ENCODE peak calls at places on chromosome 20, in six cellular contexts. One of them, this sample, is unnamed. For H3K4me1, the result is how much of the 10 kb centered on the place peaks cover.

GRCh38 chr20:57399587-57400261 is 8.5 kb downstream of the RBM38 start:
- DNase-seq in stomach: peak
- DNase-seq in A549: no peak
- DNase-seq in heart left ventricle: peak
- DNase-seq in GM12878: peak
- DNase-seq in breast epithelium: no peak
- DNase-seq in this sample: peak

GRCh38 chr20:2468581-2469407 is 1.8 kb downstream of the SNRPB start:
- DNase-seq in stomach: no peak
- DNase-seq in A549: no peak
- DNase-seq in heart left ventricle: no peak
- DNase-seq in GM12878: no peak
- DNase-seq in breast epithelium: no peak
- DNase-seq in this sample: no peak

GRCh38 chr20:59222982-59223610 is 59.5 kb downstream of the ZNF831 start:
- DNase-seq in stomach: no peak
- DNase-seq in A549: peak
- DNase-seq in heart left ventricle: no peak
- DNase-seq in GM12878: no peak
- DNase-seq in breast epithelium: no peak
- DNase-seq in this sample: no peak

GRCh38 chr20:2282181-2282580 is 13.6 kb upstream of the TGM3 start:
- DNase-seq in stomach: no peak
- DNase-seq in A549: no peak
- DNase-seq in heart left ventricle: no peak
- DNase-seq in GM12878: no peak
- DNase-seq in breast epithelium: no peak
- DNase-seq in this sample: no peak

GRCh38 chr20:60750909-60751308 is 501.2 kb upstream of the CDH4 start:
- DNase-seq in stomach: no peak
- DNase-seq in A549: no peak
- DNase-seq in heart left ventricle: no peak
- DNase-seq in GM12878: no peak
- DNase-seq in breast epithelium: no peak
- DNase-seq in this sample: no peak

GRCh38 chr20:18822832-18823231 is 9.2 kb downstream of the SCP2D1 start:
- DNase-seq in stomach: no peak
- DNase-seq in A549: no peak
- DNase-seq in heart left ventricle: no peak
- DNase-seq in GM12878: no peak
- DNase-seq in breast epithelium: no peak
- DNase-seq in this sample: no peak

GRCh38 chr20:9286501-9286900 is 217.6 kb downstream of the PLCB4 start:
- DNase-seq in stomach: no peak
- DNase-seq in A549: no peak
- DNase-seq in heart left ventricle: no peak
- DNase-seq in GM12878: no peak
- DNase-seq in breast epithelium: no peak
- DNase-seq in this sample: no peak

GRCh38 chr20:23245553-23246128 is 105.0 kb upstream of the NXT1 start:
- DNase-seq in stomach: peak
- DNase-seq in A549: peak
- DNase-seq in heart left ventricle: peak
- DNase-seq in GM12878: peak
- DNase-seq in breast epithelium: no peak
- DNase-seq in this sample: peak

GRCh38 chr20:18057994-18058349 is 256 bp upstream of the OVOL2 start:
- DNase-seq in stomach: peak
- DNase-seq in A549: no peak
- DNase-seq in heart left ventricle: no peak
- DNase-seq in GM12878: no peak
- DNase-seq in breast epithelium: no peak
- DNase-seq in this sample: no peak

GRCh38 chr20:3532089-3532615 is 61.3 kb downstream of the ATRN start:
- DNase-seq in stomach: no peak
- DNase-seq in A549: no peak
- DNase-seq in heart left ventricle: no peak
- DNase-seq in GM12878: no peak
- DNase-seq in breast epithelium: no peak
- DNase-seq in this sample: no peak

GRCh38 chr20:1818895-1819294 is 76.3 kb upstream of the SIRPA start:
- DNase-seq in stomach: no peak
- DNase-seq in A549: no peak
- DNase-seq in heart left ventricle: no peak
- DNase-seq in GM12878: no peak
- DNase-seq in breast epithelium: no peak
- DNase-seq in this sample: no peak

GRCh38 chr20:48697845-48698491 is 129.8 kb downstream of the PREX1 start:
- DNase-seq in stomach: peak
- DNase-seq in A549: peak
- DNase-seq in heart left ventricle: peak
- DNase-seq in GM12878: no peak
- DNase-seq in breast epithelium: peak
- DNase-seq in this sample: peak

GRCh38 chr20:9999660-10000059 is 35.1 kb upstream of the ANKEF1 start:
- DNase-seq in stomach: no peak
- DNase-seq in A549: no peak
- DNase-seq in heart left ventricle: no peak
- DNase-seq in GM12878: no peak
- DNase-seq in breast epithelium: no peak
- DNase-seq in this sample: no peak

GRCh38 chr20:6590891-6591679 is 176.4 kb upstream of the BMP2 start:
- DNase-seq in stomach: no peak
- DNase-seq in A549: no peak
- DNase-seq in heart left ventricle: no peak
- DNase-seq in GM12878: no peak
- DNase-seq in breast epithelium: no peak
- DNase-seq in this sample: no peak

GRCh38 chr20:59678951-59679350 is 74.6 kb downstream of the PHACTR3 start:
- DNase-seq in stomach: no peak
- DNase-seq in A549: no peak
- DNase-seq in heart left ventricle: no peak
- DNase-seq in GM12878: no peak
- DNase-seq in breast epithelium: no peak
- DNase-seq in this sample: no peak

GRCh38 chr20:35726759-35727711 is 15.0 kb downstream of the RBM39 start:
- DNase-seq in stomach: no peak
- DNase-seq in A549: no peak
- DNase-seq in heart left ventricle: no peak
- DNase-seq in GM12878: no peak
- DNase-seq in breast epithelium: no peak
- DNase-seq in this sample: no peak

GRCh38 chr20:56391037-56391436 is 978 bp downstream of the AURKA start:
- DNase-seq in stomach: no peak
- DNase-seq in A549: no peak
- DNase-seq in heart left ventricle: no peak
- DNase-seq in GM12878: no peak
- DNase-seq in breast epithelium: no peak
- DNase-seq in this sample: no peak

GRCh38 chr20:19886666-19887288 is 128.7 kb downstream of the RIN2 start:
- DNase-seq in stomach: no peak
- DNase-seq in A549: peak
- DNase-seq in heart left ventricle: no peak
- DNase-seq in GM12878: no peak
- DNase-seq in breast epithelium: no peak
- DNase-seq in this sample: no peak

GRCh38 chr20:5140195-5140594 is 13.4 kb downstream of the CDS2 start:
- DNase-seq in stomach: no peak
- DNase-seq in A549: no peak
- DNase-seq in heart left ventricle: no peak
- DNase-seq in GM12878: no peak
- DNase-seq in breast epithelium: no peak
- DNase-seq in this sample: no peak

GRCh38 chr20:4064118-4064962 is 49.0 kb upstream of the RNF24 start:
- DNase-seq in stomach: peak
- DNase-seq in A549: peak
- DNase-seq in heart left ventricle: peak
- DNase-seq in GM12878: no peak
- DNase-seq in breast epithelium: peak
- DNase-seq in this sample: peak

DNA sequence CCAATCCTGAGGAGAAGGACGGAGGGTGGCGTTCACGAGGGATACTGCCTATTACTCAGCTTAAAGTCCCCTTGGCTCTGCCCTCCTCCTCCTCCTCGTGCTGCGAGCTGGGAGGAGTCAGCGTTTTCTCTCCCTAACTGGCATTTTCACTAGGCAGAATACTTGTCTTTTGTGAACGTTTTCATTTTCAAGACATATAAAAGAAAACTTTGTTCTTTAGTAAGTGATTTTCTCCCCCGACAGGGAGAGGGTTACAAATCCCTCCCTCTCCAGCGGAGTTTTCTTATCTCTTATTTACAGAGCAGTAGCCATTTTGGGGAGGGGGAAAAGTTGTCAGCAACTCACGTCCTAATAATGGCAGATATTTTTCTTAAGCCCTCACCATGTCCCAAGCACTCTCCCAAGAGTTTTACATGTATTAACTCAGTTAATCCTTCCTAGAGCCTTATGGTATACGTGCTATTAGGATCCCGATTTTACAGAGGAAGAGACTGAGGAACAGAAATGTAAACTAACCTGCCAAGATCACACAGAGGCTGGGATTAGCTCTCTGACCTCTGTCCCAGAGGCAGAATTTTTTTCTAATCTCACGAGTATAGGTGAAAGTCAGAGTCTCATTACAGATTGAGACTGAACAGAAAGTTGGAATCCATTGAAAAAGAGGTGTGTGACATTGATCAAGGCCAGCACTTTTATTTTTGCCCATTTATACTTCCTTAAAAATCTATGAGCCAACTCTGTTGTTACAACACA is 30.0 kb upstream of the ZNF217 start:
- DNase-seq in stomach: peak
- DNase-seq in A549: peak
- DNase-seq in heart left ventricle: peak
- DNase-seq in GM12878: peak
- DNase-seq in breast epithelium: peak
- DNase-seq in this sample: peak
- TF ChIP-seq POLR2A in stomach: no peak
- TF ChIP-seq POLR2A in A549: no peak
- TF ChIP-seq POLR2A in heart left ventricle: peak
- TF ChIP-seq POLR2A in GM12878: peak
- TF ChIP-seq POLR2A in breast epithelium: peak
- TF ChIP-seq POLR2A in this sample: no peak

DNA sequence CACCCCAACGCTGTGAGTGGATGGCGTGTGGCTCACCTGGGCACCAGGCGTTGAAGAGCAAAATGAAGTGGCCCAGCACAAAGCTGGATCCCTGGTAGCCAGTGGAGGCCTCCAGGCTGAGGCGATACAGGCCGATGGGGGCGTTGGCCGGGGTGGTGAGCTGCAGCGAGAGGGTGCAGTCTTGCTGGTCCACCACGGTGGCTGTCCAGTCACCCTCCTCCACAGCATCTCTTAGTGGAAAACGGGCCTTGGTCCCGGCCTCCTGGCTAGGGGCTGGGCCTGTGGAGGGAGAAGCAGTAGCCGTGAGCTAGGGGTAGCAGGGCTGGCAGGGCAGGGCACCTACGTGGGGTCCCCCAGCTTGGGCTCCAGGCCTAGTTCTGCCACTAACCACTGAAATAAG is 9.3 kb downstream of the TGM2 start:
- DNase-seq in stomach: no peak
- DNase-seq in A549: no peak
- DNase-seq in heart left ventricle: no peak
- DNase-seq in GM12878: no peak
- DNase-seq in breast epithelium: no peak
- DNase-seq in this sample: no peak
- H3K4me1 ChIP-seq in stomach: half or more
- H3K4me1 ChIP-seq in A549: half or more
- H3K4me1 ChIP-seq in heart left ventricle: half or more
- H3K4me1 ChIP-seq in GM12878: under half
- H3K4me1 ChIP-seq in breast epithelium: under half
- H3K4me1 ChIP-seq in this sample: under half

GRCh38 chr20:64223526-64224067 is 32.0 kb upstream of the PCMTD2 start:
- DNase-seq in stomach: no peak
- DNase-seq in A549: no peak
- DNase-seq in heart left ventricle: peak
- DNase-seq in GM12878: no peak
- DNase-seq in breast epithelium: no peak
- DNase-seq in this sample: peak
- TF ChIP-seq POLR2A in stomach: no peak
- TF ChIP-seq POLR2A in A549: no peak
- TF ChIP-seq POLR2A in heart left ventricle: no peak
- TF ChIP-seq POLR2A in GM12878: no peak
- TF ChIP-seq POLR2A in breast epithelium: no peak
- TF ChIP-seq POLR2A in this sample: no peak

GRCh38 chr20:25053207-25054132 is 4.5 kb downstream of the ACSS1 start:
- DNase-seq in stomach: peak
- DNase-seq in A549: no peak
- DNase-seq in heart left ventricle: peak
- DNase-seq in GM12878: no peak
- DNase-seq in breast epithelium: peak
- DNase-seq in this sample: peak
- H3K4me1 ChIP-seq in stomach: half or more
- H3K4me1 ChIP-seq in A549: under half
- H3K4me1 ChIP-seq in heart left ventricle: half or more
- H3K4me1 ChIP-seq in GM12878: under half
- H3K4me1 ChIP-seq in breast epithelium: under half
- H3K4me1 ChIP-seq in this sample: half or more

GRCh38 chr20:62901891-62902290 is 24.4 kb downstream of the DIDO1 start:
- DNase-seq in stomach: no peak
- DNase-seq in A549: no peak
- DNase-seq in heart left ventricle: no peak
- DNase-seq in GM12878: no peak
- DNase-seq in breast epithelium: no peak
- DNase-seq in this sample: no peak
- TF ChIP-seq POLR2A in stomach: no peak
- TF ChIP-seq POLR2A in A549: no peak
- TF ChIP-seq POLR2A in heart left ventricle: no peak
- TF ChIP-seq POLR2A in GM12878: peak
- TF ChIP-seq POLR2A in breast epithelium: no peak
- TF ChIP-seq POLR2A in this sample: no peak